ENCODE peak calls at places on chromosome 5, in ten cellular contexts. P, F, X, Q, U, M, H, Z, D and Y are unnamed samples.

GRCh38 chr5:157915638-157916037 is 56.7 kb upstream of the CLINT1 start:
- DNase-seq in P (peak; percentile 72), F (peak; percentile 44), X (no peak), Q (peak; percentile 13), U (peak; percentile 81), M (no peak), H (no peak), Z (peak; percentile 84), D (peak; percentile 87), Y (no peak)

GRCh38 chr5:10540036-10540544 is 23.8 kb upstream of the ANKRD33B start:
- DNase-seq in P (no peak), F (no peak), X (no peak), Q (no peak), U (no peak), M (no peak), H (no peak), Z (no peak), D (no peak), Y (no peak)

GRCh38 chr5:146726891-146727290 is 151.7 kb downstream of the PPP2R2B start:
- DNase-seq in P (no peak), F (no peak), X (no peak), Q (no peak), U (no peak), M (no peak), H (no peak), Z (no peak), D (no peak), Y (no peak)

GRCh38 chr5:74310967-74311930 is 329.3 kb downstream of the ENC1 start:
- DNase-seq in P (no peak), F (peak; percentile 43), X (no peak), Q (no peak), U (no peak), M (no peak), H (no peak), Z (no peak), D (no peak), Y (no peak)

GRCh38 chr5:116574682-116575634 is at the start of gene SEMA6A:
- DNase-seq in P (peak; percentile 88), F (peak; percentile 81), X (peak; percentile 95), Q (peak; percentile 75), U (peak; percentile 89), M (peak; percentile 48), H (peak; percentile 20), Z (peak; percentile 93), D (peak; percentile 93), Y (no peak)

GRCh38 chr5:150149618-150150017 is 6.0 kb downstream of the PDGFRB start:
- DNase-seq in P (no peak), F (peak; percentile 4), X (no peak), Q (no peak), U (no peak), M (peak; percentile 49), H (no peak), Z (no peak), D (no peak), Y (no peak)

GRCh38 chr5:107486489-107486888 is 184.2 kb downstream of the EFNA5 start:
- DNase-seq in P (no peak), F (peak; percentile 83), X (peak; percentile 36), Q (peak; percentile 59), U (no peak), M (peak; percentile 85), H (no peak), Z (no peak), D (peak; percentile 40), Y (peak; percentile 47)

GRCh38 chr5:150626853-150627276 is 13.6 kb upstream of the SYNPO start:
- DNase-seq in P (no peak), F (no peak), X (no peak), Q (no peak), U (peak; percentile 57), M (no peak), H (no peak), Z (no peak), D (peak; percentile 35), Y (no peak)

GRCh38 chr5:139657363-139658321 is 9.5 kb downstream of the CXXC5 start:
- DNase-seq in P (no peak), F (peak; percentile 64), X (no peak), Q (no peak), U (no peak), M (peak; percentile 73), H (no peak), Z (peak; percentile 81), D (no peak), Y (no peak)

GRCh38 chr5:170747851-170748250 is 35.7 kb upstream of the GABRP start:
- DNase-seq in P (no peak), F (peak; percentile 8), X (peak; percentile 16), Q (no peak), U (no peak), M (peak; percentile 13), H (no peak), Z (no peak), D (peak; percentile 19), Y (no peak)

GRCh38 chr5:143635146-143635752 is 176.7 kb upstream of the HMHB1 start:
- DNase-seq in P (no peak), F (peak; percentile 51), X (no peak), Q (peak; percentile 78), U (no peak), M (no peak), H (no peak), Z (no peak), D (peak; percentile 44), Y (no peak)

GRCh38 chr5:169161022-169161680 is 139.8 kb downstream of the SLIT3 start:
- DNase-seq in P (peak; percentile 47), F (peak; percentile 95), X (no peak), Q (peak; percentile 6), U (peak; percentile 66), M (peak; percentile 63), H (peak; percentile 91), Z (no peak), D (peak; percentile 98), Y (no peak)

GRCh38 chr5:72767289-72768010 is 49.0 kb upstream of the TNPO1 start:
- DNase-seq in P (no peak), F (no peak), X (no peak), Q (no peak), U (no peak), M (peak; percentile 1), H (no peak), Z (no peak), D (peak; percentile 18), Y (no peak)

GRCh38 chr5:68542207-68542606 is 326.7 kb downstream of the PIK3R1 start:
- DNase-seq in P (no peak), F (no peak), X (no peak), Q (peak; percentile 38), U (no peak), M (no peak), H (no peak), Z (no peak), D (no peak), Y (no peak)

DNA sequence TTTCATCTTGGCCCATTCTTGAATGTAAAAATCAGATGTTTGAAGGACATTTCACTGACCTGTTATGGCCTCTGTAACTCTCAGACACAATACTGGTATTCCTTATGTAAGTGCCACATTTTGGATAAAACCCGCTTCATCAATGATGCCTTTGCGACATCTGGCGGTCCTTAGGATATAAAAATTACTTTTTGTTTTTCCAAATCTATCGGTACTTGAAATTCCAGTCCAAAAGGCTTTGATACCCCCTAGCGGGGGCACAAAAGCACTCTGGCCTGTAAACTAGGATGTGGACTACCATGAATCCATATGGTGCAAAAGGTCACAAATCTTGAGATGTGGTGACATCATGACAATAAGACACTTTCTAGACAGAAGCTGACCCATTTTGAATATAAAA is 291.8 kb downstream of the KIAA0825 start:
- DNase-seq in P (no peak), F (no peak), X (no peak), Q (no peak), U (no peak), M (no peak), H (no peak), Z (no peak), D (no peak), Y (no peak)
- TF ChIP-seq CTCF in P (no peak), F (no peak), X (no peak), Q (no peak), U (no peak), M (no peak), H (no peak), Z (no peak), D (no peak), Y (no peak)

GRCh38 chr5:159417170-159417569 is 86.9 kb upstream of the IL12B start:
- DNase-seq in P (no peak), F (no peak), X (no peak), Q (no peak), U (no peak), M (no peak), H (no peak), Z (no peak), D (no peak), Y (no peak)

GRCh38 chr5:159416438-159416837 is 86.2 kb upstream of the IL12B start:
- DNase-seq in P (no peak), F (no peak), X (no peak), Q (no peak), U (no peak), M (no peak), H (no peak), Z (no peak), D (no peak), Y (no peak)

GRCh38 chr5:159422371-159422770 is 92.1 kb upstream of the IL12B start:
- DNase-seq in P (no peak), F (peak; percentile 42), X (no peak), Q (peak; percentile 18), U (no peak), M (no peak), H (no peak), Z (no peak), D (peak; percentile 13), Y (no peak)

GRCh38 chr5:159415301-159415937 is 85.1 kb upstream of the IL12B start:
- DNase-seq in P (no peak), F (peak; percentile 25), X (no peak), Q (no peak), U (peak; percentile 35), M (no peak), H (no peak), Z (no peak), D (peak; percentile 38), Y (no peak)

GRCh38 chr5:159419567-159419966 is 89.3 kb upstream of the IL12B start:
- DNase-seq in P (no peak), F (no peak), X (no peak), Q (no peak), U (no peak), M (no peak), H (no peak), Z (no peak), D (no peak), Y (no peak)
- TF ChIP-seq CTCF in P (no peak), F (no peak), X (no peak), Q (no peak), U (no peak), M (no peak), H (no peak), Z (no peak), D (peak; percentile 2), Y (no peak)

GRCh38 chr5:21391506-21391905 is 1403.5 kb upstream of the CDH18 start:
- DNase-seq in P (no peak), F (peak; percentile 16), X (no peak), Q (peak; percentile 9), U (no peak), M (peak; percentile 36), H (no peak), Z (no peak), D (peak; percentile 49), Y (no peak)
- TF ChIP-seq CTCF in P (no peak), F (no peak), X (no peak), Q (no peak), U (no peak), M (no peak), H (no peak), Z (no peak), D (no peak), Y (no peak)

DNA sequence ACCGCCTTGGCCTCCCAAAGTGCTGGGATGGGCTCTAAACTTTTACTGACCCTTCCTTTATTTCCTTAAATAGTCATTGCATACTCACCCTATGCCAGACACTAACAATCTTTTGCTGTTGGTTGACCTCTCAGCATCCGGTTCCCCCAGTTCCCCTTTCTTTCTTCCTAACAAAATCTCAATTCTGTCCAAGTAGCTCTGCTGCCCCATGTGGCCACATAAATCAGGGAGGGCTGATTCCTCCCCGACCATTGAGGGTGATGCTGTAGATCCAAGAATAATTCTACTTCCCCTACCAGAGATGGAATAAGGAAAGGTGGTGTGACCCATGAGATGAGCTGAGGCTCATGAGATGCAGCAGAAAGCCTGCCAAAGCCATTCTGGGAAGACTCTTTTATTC is 315.3 kb upstream of the MSX2 start:
- DNase-seq in P (no peak), F (no peak), X (no peak), Q (no peak), U (no peak), M (peak; percentile 74), H (no peak), Z (no peak), D (no peak), Y (no peak)
- TF ChIP-seq CTCF in P (no peak), F (no peak), X (peak; percentile 59), Q (peak; percentile 4), U (no peak), M (peak; percentile 49), H (peak; percentile 9), Z (no peak), D (no peak), Y (no peak)